ENCODE peak calls at places on chromosomes 6 and 20, in seven cellular contexts. A is IMR-90, E is neuronal stem cell, C is mesenchymal stem cell, H is H9, K is trophoblast cell, W is H1. D is an unnamed sample.

GRCh38 chr6:43274916-43275597 is 23.0 kb upstream of the SLC22A7 start:
- DNase-seq in A (no peak), E (no peak), C (no peak), H (no peak), K (no peak), W (no peak), D (no peak)

GRCh38 chr6:138815797-138816528 is 20.1 kb downstream of the ECT2L start:
- DNase-seq in A (peak; percentile 79), E (peak; percentile 40), C (peak; percentile 81), H (no peak), K (peak; percentile 83), W (no peak), D (peak; percentile 74)

GRCh38 chr6:167311286-167311685 is 13.6 kb upstream of the TTLL2 start:
- DNase-seq in A (no peak), E (no peak), C (no peak), H (no peak), K (no peak), W (no peak), D (no peak)

GRCh38 chr20:36606171-36607116 is 865 bp downstream of the RAB5IF start:
- DNase-seq in A (peak; percentile 21), E (no peak), C (peak; percentile 58), H (no peak), K (peak; percentile 20), W (no peak), D (peak; percentile 75)

GRCh38 chr6:108781419-108782110 is 66.7 kb upstream of the ARMC2 start:
- DNase-seq in A (peak; percentile 12), E (peak; percentile 26), C (peak; percentile 37), H (peak; percentile 57), K (no peak), W (peak; percentile 50), D (peak; percentile 60)

GRCh38 chr6:155693573-155694428 is 238.2 kb upstream of the NOX3 start:
- DNase-seq in A (no peak), E (no peak), C (no peak), H (no peak), K (no peak), W (no peak), D (no peak)

GRCh38 chr20:57618091-57618765 is 2.0 kb downstream of the ZBP1 start:
- DNase-seq in A (no peak), E (no peak), C (no peak), H (no peak), K (peak; percentile 72), W (no peak), D (peak; percentile 62)

GRCh38 chr6:8644306-8644705 is 209.0 kb upstream of the SLC35B3 start:
- DNase-seq in A (no peak), E (no peak), C (no peak), H (no peak), K (no peak), W (no peak), D (no peak)

GRCh38 chr6:121351911-121352310 is 17.6 kb upstream of the TBC1D32 start:
- DNase-seq in A (no peak), E (no peak), C (no peak), H (no peak), K (peak; percentile 77), W (no peak), D (no peak)

GRCh38 chr6:106520711-106521367 is 108.5 kb downstream of the RTN4IP1 start:
- DNase-seq in A (no peak), E (no peak), C (no peak), H (no peak), K (no peak), W (no peak), D (no peak)

GRCh38 chr20:12049125-12049524 is 131.4 kb downstream of the BTBD3 start:
- DNase-seq in A (peak; percentile 79), E (no peak), C (no peak), H (no peak), K (no peak), W (no peak), D (no peak)

GRCh38 chr20:10789386-10789785 is 115.6 kb upstream of the JAG1 start:
- DNase-seq in A (no peak), E (no peak), C (no peak), H (no peak), K (no peak), W (no peak), D (peak; percentile 27)

GRCh38 chr20:10802201-10802600 is 128.4 kb upstream of the JAG1 start:
- DNase-seq in A (peak; percentile 66), E (no peak), C (peak; percentile 55), H (no peak), K (no peak), W (no peak), D (no peak)

GRCh38 chr20:51388756-51389542 is 153.6 kb downstream of the NFATC2 start:
- DNase-seq in A (no peak), E (no peak), C (no peak), H (no peak), K (no peak), W (no peak), D (no peak)

GRCh38 chr20:6711950-6712634 is 55.4 kb upstream of the BMP2 start:
- DNase-seq in A (no peak), E (no peak), C (no peak), H (no peak), K (no peak), W (no peak), D (no peak)

GRCh38 chr20:4763261-4763660 is 41.6 kb downstream of the PRND start:
- DNase-seq in A (no peak), E (no peak), C (no peak), H (no peak), K (no peak), W (no peak), D (no peak)

GRCh38 chr20:17858450-17859001 is 110.1 kb downstream of the SNX5 start:
- DNase-seq in A (no peak), E (no peak), C (no peak), H (no peak), K (no peak), W (no peak), D (no peak)

GRCh38 chr6:89487864-89488263 is 54.9 kb downstream of the ANKRD6 start:
- DNase-seq in A (no peak), E (no peak), C (no peak), H (no peak), K (no peak), W (no peak), D (no peak)

GRCh38 chr20:50186151-50186885 is 4.3 kb upstream of the CEBPB start:
- DNase-seq in A (peak; percentile 76), E (peak; percentile 87), C (peak; percentile 78), H (peak; percentile 90), K (peak; percentile 98), W (peak; percentile 84), D (peak; percentile 86)

GRCh38 chr6:118844915-118845314 is 49.0 kb upstream of the ASF1A start:
- DNase-seq in A (peak; percentile 35), E (no peak), C (no peak), H (no peak), K (no peak), W (no peak), D (no peak)

GRCh38 chr6:154164397-154164796 is 125.4 kb downstream of the OPRM1 start:
- DNase-seq in A (peak; percentile 78), E (no peak), C (peak; percentile 46), H (no peak), K (peak; percentile 90), W (no peak), D (no peak)

GRCh38 chr20:8156603-8157079 is 24.6 kb downstream of the PLCB1 start:
- DNase-seq in A (peak; percentile 59), E (no peak), C (peak; percentile 63), H (no peak), K (no peak), W (no peak), D (no peak)

DNA sequence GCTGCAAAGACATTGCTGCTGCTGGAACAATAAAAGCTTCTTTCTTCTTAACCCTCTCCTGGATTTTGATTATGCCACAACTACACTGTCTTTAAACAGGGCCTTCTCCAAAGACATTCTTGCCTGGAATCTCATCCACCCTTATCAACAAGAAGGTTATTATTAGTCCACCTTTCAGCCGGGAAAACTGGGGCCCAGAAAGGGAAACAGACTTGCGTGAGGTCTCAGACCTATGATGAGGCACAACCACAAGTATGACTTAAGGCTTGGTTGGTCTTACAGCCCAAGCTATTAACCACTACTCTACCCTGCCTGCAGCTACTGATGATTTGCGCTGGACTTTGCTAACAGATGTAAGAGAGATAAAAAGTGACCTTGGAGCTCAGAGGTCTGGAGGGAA is 62.8 kb upstream of the CTNNBL1 start:
- DNase-seq in A (no peak), E (no peak), C (no peak), H (no peak), K (no peak), W (no peak), D (no peak)
- H3K4ac ChIP-seq in A (no peak overlapping the region), E (no peak overlapping the region), C (no peak overlapping the region), H (no peak overlapping the region), K (no peak overlapping the region), W (no peak overlapping the region), D (no peak overlapping the region)

GRCh38 chr20:62118113-62119043 is 3.9 kb upstream of the LSM14B start:
- DNase-seq in A (no peak), E (no peak), C (no peak), H (no peak), K (no peak), W (no peak), D (no peak)
- H3K9ac ChIP-seq in A (no peak overlapping the region), E (no peak overlapping the region), C (no peak overlapping the region), H (no peak overlapping the region), K (no peak overlapping the region), W (no peak overlapping the region), D (no peak overlapping the region)

GRCh38 chr6:157528931-157529653 is 148.1 kb downstream of the ZDHHC14 start:
- DNase-seq in A (no peak), E (no peak), C (peak; percentile 76), H (no peak), K (peak; percentile 9), W (no peak), D (no peak)
- H4K8ac ChIP-seq in A (no peak overlapping the region), E (no peak overlapping the region), C (no peak overlapping the region), H (no peak overlapping the region), K (no peak overlapping the region), W (no peak overlapping the region), D (no peak overlapping the region)

GRCh38 chr6:142642651-142643050 is 302.3 kb downstream of the HIVEP2 start:
- DNase-seq in A (no peak), E (no peak), C (no peak), H (no peak), K (no peak), W (no peak), D (no peak)
- H3K4ac ChIP-seq in A (no peak overlapping the region), E (no peak overlapping the region), C (no peak overlapping the region), H (no peak overlapping the region), K (no peak overlapping the region), W (no peak overlapping the region), D (no peak overlapping the region)

DNA sequence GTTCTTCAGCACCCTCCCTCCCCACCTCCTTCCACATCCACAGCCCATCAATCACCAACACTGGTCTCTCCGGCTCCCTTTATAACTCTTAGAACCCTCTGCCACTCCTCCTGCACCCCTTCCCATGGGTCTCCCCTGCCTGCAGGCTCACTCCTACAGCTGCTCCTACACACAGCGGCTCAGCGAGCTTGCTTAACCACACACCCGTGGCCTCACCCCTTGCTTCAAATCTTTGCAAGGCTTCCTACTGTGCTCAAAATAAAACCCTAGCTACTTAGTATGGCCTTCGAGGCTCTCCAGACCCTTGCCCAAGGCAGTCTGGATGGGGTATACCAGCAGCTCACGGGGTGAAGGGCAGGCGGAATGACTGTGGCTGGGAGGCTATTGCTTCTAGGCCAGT is 63.7 kb downstream of the JPH2 start:
- DNase-seq in A (no peak), E (no peak), C (no peak), H (no peak), K (no peak), W (no peak), D (no peak)
- H3K9ac ChIP-seq in A (no peak overlapping the region), E (no peak overlapping the region), C (no peak overlapping the region), H (no peak overlapping the region), K (no peak overlapping the region), W (peak overlapping the region; percentile 27), D (no peak overlapping the region)

D was measured in mesendoderm.